ENCODE peak calls at places on chromosomes 13 and 19, in six cellular contexts. W is nucleus accumbens; S is heart left ventricle; O is left ventricle myocardium inferior; E is T-helper 2 cell treated with Interferon-gamma antibody and Interleukin-4, amounts not matched to agents 5 μg/mL and 100 μg/mL, for 36 hours; T is T-helper 17 cell. N is an unnamed sample.

GRCh38 chr19:48718711-48719231 is 754 bp downstream of the MAMSTR start:
- DNase-seq in W (no peak), S (peak), O (no peak), E (no peak), T (no peak), N (no peak)

GRCh38 chr13:43963726-43964125 is 84.0 kb downstream of the LACC1 start:
- DNase-seq in W (no peak), S (no peak), O (no peak), E (no peak), T (no peak), N (peak)

GRCh38 chr19:43078311-43078710 is 4.2 kb downstream of the PSG2 start:
- DNase-seq in W (no peak), S (no peak), O (no peak), E (no peak), T (no peak), N (no peak)

GRCh38 chr13:76638160-76638559 is 248.0 kb downstream of the KCTD12 start:
- DNase-seq in W (no peak), S (peak), O (no peak), E (no peak), T (no peak), N (no peak)

GRCh38 chr13:110882228-110882627 is 32.6 kb downstream of the ANKRD10 start:
- DNase-seq in W (no peak), S (no peak), O (no peak), E (no peak), T (no peak), N (no peak)

GRCh38 chr13:44648392-44649117 is 72.4 kb upstream of the TSC22D1 start:
- DNase-seq in W (no peak), S (no peak), O (no peak), E (peak), T (no peak), N (no peak)

GRCh38 chr13:88288326-88288725 is 617.2 kb downstream of the SLITRK5 start:
- DNase-seq in W (no peak), S (no peak), O (no peak), E (no peak), T (no peak), N (no peak)

GRCh38 chr19:10828981-10829821 is 6.8 kb downstream of the TMED1 start:
- DNase-seq in W (no peak), S (no peak), O (no peak), E (no peak), T (no peak), N (no peak)

GRCh38 chr19:35655600-35655999 is 7.5 kb downstream of the COX6B1 start:
- DNase-seq in W (no peak), S (no peak), O (no peak), E (no peak), T (no peak), N (no peak)

GRCh38 chr13:79637086-79637763 is 156.3 kb downstream of the NDFIP2 start:
- DNase-seq in W (no peak), S (peak), O (peak), E (no peak), T (no peak), N (peak)

GRCh38 chr13:24456396-24456795 is 56.2 kb downstream of the PARP4 start:
- DNase-seq in W (no peak), S (no peak), O (no peak), E (no peak), T (no peak), N (no peak)

GRCh38 chr19:16121967-16122366 is 10.3 kb downstream of the RAB8A start:
- DNase-seq in W (no peak), S (no peak), O (no peak), E (no peak), T (no peak), N (no peak)

GRCh38 chr13:43792456-43792855 is 5.7 kb upstream of the ENOX1 start:
- DNase-seq in W (no peak), S (no peak), O (no peak), E (no peak), T (no peak), N (no peak)

GRCh38 chr19:30856376-30856775 is 484.2 kb downstream of the ZNF536 start:
- DNase-seq in W (no peak), S (no peak), O (no peak), E (no peak), T (no peak), N (no peak)

GRCh38 chr13:112722433-112723250 is 32.8 kb downstream of the ATP11A start:
- DNase-seq in W (no peak), S (peak), O (peak), E (no peak), T (no peak), N (peak)

GRCh38 chr13:111031531-111031961 is 83.6 kb upstream of the ARHGEF7 start:
- DNase-seq in W (no peak), S (no peak), O (no peak), E (no peak), T (no peak), N (no peak)

GRCh38 chr13:43766766-43767165 is 20.0 kb downstream of the ENOX1 start:
- DNase-seq in W (no peak), S (peak), O (peak), E (no peak), T (no peak), N (peak)

GRCh38 chr19:7391218-7391670 is 42.5 kb downstream of the ARHGEF18 start:
- DNase-seq in W (no peak), S (no peak), O (no peak), E (no peak), T (no peak), N (no peak)

GRCh38 chr19:28465317-28466086 is 747.4 kb downstream of the UQCRFS1 start:
- DNase-seq in W (no peak), S (no peak), O (no peak), E (no peak), T (no peak), N (no peak)

GRCh38 chr13:98801626-98802418 is 49.4 kb upstream of the SLC15A1 start:
- DNase-seq in W (no peak), S (no peak), O (no peak), E (no peak), T (no peak), N (no peak)

GRCh38 chr13:31200636-31200970 is 828 bp downstream of the B3GLCT start:
- DNase-seq in W (peak), S (peak), O (peak), E (no peak), T (peak), N (peak)

GRCh38 chr13:58879114-58879513 is 1247.6 kb downstream of the PCDH17 start:
- DNase-seq in W (no peak), S (no peak), O (no peak), E (no peak), T (no peak), N (no peak)

GRCh38 chr19:14540741-14541525 is 11.5 kb downstream of the TECR start:
- DNase-seq in W (no peak), S (no peak), O (no peak), E (no peak), T (no peak), N (no peak)